ENCODE peak calls at places on chromosomes 2 and 18, in seven cellular contexts. E is body of pancreas, D is stomach, A is right lobe of liver, L is H1, V is testis, U is tibial nerve. W is an unnamed sample.

GRCh38 chr2:171217330-171217729 is 56.6 kb upstream of the TLK1 start:
- DNase-seq in U (no peak), V (no peak), E (no peak), D (no peak), A (no peak), L (peak; percentile 43), W (no peak)

GRCh38 chr18:49381267-49381865 is 79.1 kb downstream of the DYM start:
- DNase-seq in U (no peak), D (no peak), L (no peak), A (no peak), V (no peak), E (no peak), W (no peak)

GRCh38 chr2:33104052-33104623 is 157.4 kb downstream of the LTBP1 start:
- DNase-seq in D (no peak), V (no peak), L (no peak), U (no peak), A (no peak), E (no peak), W (no peak)

GRCh38 chr2:217249490-217250451 is 389.9 kb upstream of the TNP1 start:
- DNase-seq in E (peak; percentile 24), U (no peak), L (no peak), V (peak; percentile 71), A (no peak), D (no peak), W (peak; percentile 15)

GRCh38 chr2:224284134-224284946 is 117.6 kb downstream of the FAM124B start:
- DNase-seq in L (no peak), A (no peak), V (no peak), D (no peak), U (no peak), E (no peak), W (no peak)

GRCh38 chr2:224360801-224361251 is 41.1 kb downstream of the FAM124B start:
- DNase-seq in V (no peak), L (no peak), U (no peak), A (no peak), E (no peak), D (no peak), W (no peak)

GRCh38 chr2:223873672-223874071 is 36.3 kb upstream of the AP1S3 start:
- DNase-seq in U (no peak), A (no peak), V (no peak), E (no peak), D (no peak), L (no peak), W (no peak)

GRCh38 chr2:19600506-19600905 is 242.1 kb upstream of the OSR1 start:
- DNase-seq in V (no peak), E (no peak), A (no peak), U (no peak), D (no peak), L (no peak), W (no peak)

GRCh38 chr18:41378628-41379027 is 576.4 kb upstream of the PIK3C3 start:
- DNase-seq in D (no peak), L (no peak), V (no peak), A (no peak), E (no peak), U (no peak), W (no peak)

GRCh38 chr18:35876243-35876642 is 96.2 kb upstream of the RMP24 start:
- DNase-seq in A (no peak), V (no peak), L (no peak), U (no peak), E (no peak), D (no peak), W (no peak)

GRCh38 chr18:22703883-22704626 is 229.1 kb upstream of the RBBP8 start:
- DNase-seq in E (peak; percentile 22), A (no peak), V (peak; percentile 27), U (no peak), D (no peak), L (no peak), W (peak; percentile 17)

GRCh38 chr2:1633092-1633721 is 111.1 kb downstream of the PXDN start:
- DNase-seq in A (no peak), U (no peak), D (peak; percentile 24), E (no peak), V (no peak), L (no peak), W (no peak)

GRCh38 chr2:147774805-147775204 is 70.0 kb upstream of the ACVR2A start:
- DNase-seq in U (no peak), A (no peak), L (no peak), E (no peak), V (no peak), D (no peak), W (no peak)

GRCh38 chr18:644395-645004 is 13.0 kb upstream of the TYMS start:
- DNase-seq in D (no peak), E (no peak), A (no peak), U (no peak), V (no peak), L (no peak), W (no peak)

DNA sequence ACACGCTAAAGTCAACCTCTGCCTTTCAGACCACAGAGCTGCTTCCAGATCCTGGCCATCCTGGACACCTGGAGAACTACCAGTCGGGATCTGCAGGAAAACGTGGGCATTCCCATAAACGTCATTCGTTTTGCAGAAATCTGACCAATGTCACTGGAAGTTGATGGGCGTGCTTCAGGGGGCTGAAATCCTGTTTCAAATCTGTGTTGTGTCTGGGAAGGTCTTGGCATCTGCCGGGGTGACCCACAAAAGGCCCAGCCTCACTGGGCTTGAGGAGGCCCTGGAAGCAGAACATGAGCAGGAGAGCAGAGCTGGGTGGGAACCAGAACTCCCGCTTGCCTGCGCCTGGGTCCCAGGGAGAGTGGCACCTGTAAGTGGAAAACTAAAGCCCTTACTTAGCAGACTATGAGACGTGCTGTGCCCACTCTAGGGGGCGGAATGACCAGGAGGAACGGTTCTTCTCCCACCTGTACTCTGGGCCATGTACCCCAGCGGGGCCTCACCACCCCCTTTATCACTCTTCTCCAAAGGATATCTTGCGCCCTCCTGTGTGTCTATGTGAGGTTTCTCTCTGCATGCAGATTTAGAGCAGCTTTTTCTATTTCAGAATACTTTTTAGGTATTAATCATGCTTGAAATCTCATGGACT is 200.9 kb downstream of the FAM210A start:
- DNase-seq in U (no peak), D (no peak), E (no peak), V (no peak), A (no peak), L (no peak), W (no peak)
- TF ChIP-seq CTCF in U (no peak), D (no peak), E (no peak), V (no peak), A (no peak), L (no peak), W (no peak)

DNA sequence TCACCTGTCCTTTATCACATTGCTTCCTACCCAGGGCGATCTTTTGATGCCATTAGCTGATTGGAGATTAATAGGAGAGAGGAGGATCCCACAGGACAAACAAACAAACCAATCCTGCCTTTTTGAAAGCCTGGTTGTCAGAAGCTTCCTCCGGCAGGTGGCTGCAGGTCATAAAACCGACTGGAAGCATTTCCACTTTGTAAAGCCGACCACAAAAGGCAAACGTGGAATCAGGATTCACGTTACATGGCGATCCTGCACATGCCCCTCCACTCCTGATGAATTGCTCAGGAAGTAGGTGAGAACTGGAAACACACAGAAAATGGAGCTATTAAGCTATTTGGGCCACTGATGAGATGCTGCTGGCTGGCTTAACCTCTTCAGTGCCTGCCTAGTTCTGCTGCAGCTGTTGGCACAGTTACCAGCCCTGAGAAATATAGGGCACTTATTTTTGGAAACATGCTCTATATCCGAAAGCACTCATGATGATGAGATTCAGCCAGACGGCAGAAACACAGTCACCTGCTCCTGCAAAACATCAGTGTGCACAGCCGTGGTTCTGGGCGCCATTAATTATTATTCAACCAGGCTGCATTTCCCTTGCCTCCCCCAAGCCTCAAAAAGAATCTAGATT is 110.3 kb upstream of the ST6GAL2 start:
- DNase-seq in L (no peak), D (no peak), U (no peak), E (no peak), A (no peak), V (no peak), W (no peak)
- H3K27me3 ChIP-seq in L (no peaks in the 10 kb centered on the region), D (no peaks in the 10 kb centered on the region), U (no peaks in the 10 kb centered on the region), E (no peaks in the 10 kb centered on the region), A (no peaks in the 10 kb centered on the region), V (no peaks in the 10 kb centered on the region), W (no peaks in the 10 kb centered on the region)

GRCh38 chr2:15560988-15561573 is at the start of gene NBAS:
- DNase-seq in U (peak; percentile 67), A (peak; percentile 90), V (peak; percentile 93), D (peak; percentile 86), L (peak; percentile 38), E (peak; percentile 81), W (peak; percentile 84)
- TF ChIP-seq POLR2A in U (no peak), A (peak; percentile 30), V (no peak), D (no peak), L (peak; percentile 29), E (peak; percentile 54), W (peak; percentile 55)

GRCh38 chr2:64354857-64355680 is 98.9 kb upstream of the LGALSL start:
- DNase-seq in A (no peak), V (no peak), D (no peak), E (no peak), U (no peak), L (no peak), W (peak; percentile 13)

GRCh38 chr2:64350996-64351395 is 103.0 kb upstream of the LGALSL start:
- DNase-seq in A (no peak), L (no peak), D (no peak), U (no peak), V (no peak), E (no peak), W (no peak)

GRCh38 chr2:64348386-64349142 is 105.4 kb upstream of the LGALSL start:
- DNase-seq in E (no peak), L (no peak), D (no peak), V (no peak), U (no peak), A (no peak), W (no peak)

GRCh38 chr2:64349143-64349530 is 104.8 kb upstream of the LGALSL start:
- DNase-seq in U (no peak), V (no peak), L (no peak), D (no peak), E (no peak), A (no peak), W (no peak)

GRCh38 chr2:64352292-64352691 is 101.7 kb upstream of the LGALSL start:
- DNase-seq in V (no peak), D (no peak), L (no peak), E (no peak), A (no peak), U (no peak), W (no peak)
- TF ChIP-seq CTCF in V (no peak), D (no peak), L (no peak), E (no peak), A (no peak), U (no peak), W (no peak)

DNA sequence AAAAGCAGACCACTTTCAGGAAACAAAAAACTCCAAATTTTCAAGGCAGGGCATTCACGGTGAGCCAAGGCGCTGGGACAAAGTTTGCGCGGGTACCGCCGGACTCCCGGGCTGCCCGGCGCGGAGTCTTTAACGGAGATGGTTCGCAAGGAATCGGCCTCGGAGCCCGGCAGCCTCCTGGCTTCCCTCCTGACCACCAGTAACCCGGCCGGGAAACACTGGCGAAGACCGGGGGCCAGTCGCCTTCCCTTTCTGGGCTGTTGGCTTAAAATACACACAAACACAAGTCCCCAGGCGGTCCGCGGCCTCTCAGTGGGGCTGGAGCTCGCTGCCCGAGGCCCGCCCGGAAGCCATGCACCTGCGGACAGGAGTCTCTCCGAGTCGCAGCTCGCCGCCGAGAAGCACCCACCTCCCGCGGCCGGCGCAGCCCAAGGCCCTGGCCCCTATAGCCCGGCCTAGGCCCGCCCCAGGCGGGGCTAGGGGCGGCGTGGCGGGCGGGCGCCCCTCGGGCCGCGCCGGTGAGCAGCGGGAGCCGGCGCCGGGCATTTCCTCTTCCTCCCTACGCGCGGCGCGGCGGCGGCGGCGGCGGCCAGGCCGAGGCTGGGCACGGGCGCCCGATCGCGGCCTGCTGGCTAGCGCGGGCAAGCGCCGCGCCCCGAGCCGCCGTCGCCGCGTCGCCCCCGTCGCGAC is 550 bp upstream of the KCMF1 start:
- DNase-seq in D (peak; percentile 70), L (no peak), A (peak; percentile 81), E (peak; percentile 74), U (peak; percentile 29), V (peak; percentile 65), W (peak; percentile 68)
- H3K27me3 ChIP-seq in D (no peaks in the 10 kb centered on the region), L (no peaks in the 10 kb centered on the region), A (no peaks in the 10 kb centered on the region), E (no peaks in the 10 kb centered on the region), U (no peaks in the 10 kb centered on the region), V (no peaks in the 10 kb centered on the region), W (no peaks in the 10 kb centered on the region)